ENCODE peak calls at places on chromosomes 2 and 18, in five cellular contexts. C is GM04504; O is stimulated activated CD8-positive, alpha-beta memory T cell treated with anti-CD3 and anti-CD28 coated beads, Interleukin-15, amount 100 ng/mL, for 1 hour; B is nucleus accumbens; X is CD4-positive, alpha-beta memory T cell. D is an unnamed sample.

GRCh38 chr2:47227532-47228166 is 72.5 kb upstream of the STPG4 start:
- DNase-seq in C (no peak), O (no peak), B (no peak), X (no peak), D (no peak)

GRCh38 chr2:240392084-240392947 is 43.1 kb upstream of the GPC1 start:
- DNase-seq in C (peak; percentile 60), O (no peak), B (no peak), X (no peak), D (no peak)

GRCh38 chr2:39510087-39510486 is 73.0 kb upstream of the MAP4K3 start:
- DNase-seq in C (no peak), O (no peak), B (no peak), X (no peak), D (no peak)

GRCh38 chr2:1974391-1974790 is 230.1 kb upstream of the PXDN start:
- DNase-seq in C (peak; percentile 35), O (no peak), B (no peak), X (no peak), D (no peak)

GRCh38 chr2:192195548-192196418 is 1.1 kb upstream of the TMEFF2 start:
- DNase-seq in C (no peak), O (no peak), B (no peak), X (no peak), D (no peak)

GRCh38 chr2:63764630-63765029 is 77.1 kb upstream of the UGP2 start:
- DNase-seq in C (no peak), O (no peak), B (no peak), X (no peak), D (no peak)

GRCh38 chr2:40716879-40717278 is 265.0 kb upstream of the SLC8A1 start:
- DNase-seq in C (peak; percentile 79), O (no peak), B (no peak), X (no peak), D (no peak)

GRCh38 chr2:120662746-120663145 is 72.9 kb upstream of the GLI2 start:
- DNase-seq in C (no peak), O (no peak), B (no peak), X (no peak), D (no peak)

GRCh38 chr2:96954490-96954846 is 31.9 kb downstream of the FAM178B start:
- DNase-seq in C (no peak), O (no peak), B (no peak), X (no peak), D (no peak)

GRCh38 chr2:55759271-55759921 is 65.8 kb upstream of the PNPT1 start:
- DNase-seq in C (no peak), O (no peak), B (no peak), X (no peak), D (no peak)

GRCh38 chr18:59200787-59201186 is 19.2 kb upstream of the GRP start:
- DNase-seq in C (no peak), O (no peak), B (no peak), X (no peak), D (no peak)